ENCODE peak calls at places on chromosomes 13 and 19, in six cellular contexts. Z is trophoblast cell, Y is IMR-90, X is H9, H is H1, U is mesenchymal stem cell. N is an unnamed sample.

GRCh38 chr13:32969516-32969941 is 46.7 kb upstream of the KL start:
- DNase-seq in H (no peak), Z (peak), U (peak), X (no peak), Y (peak), N (no peak)

GRCh38 chr13:113437408-113438010 is 15.8 kb downstream of the ADPRHL1 start:
- DNase-seq in Z (peak), H (no peak), X (no peak), U (peak), Y (peak), N (no peak)

GRCh38 chr19:4425531-4425930 is 23.1 kb downstream of the CHAF1A start:
- DNase-seq in U (peak), X (no peak), Z (no peak), H (no peak), Y (peak), N (no peak)

GRCh38 chr19:39032164-39032918 is at the start of gene FBXO27:
- DNase-seq in U (no peak), H (no peak), Y (no peak), X (peak), Z (peak), N (peak)

GRCh38 chr13:26811636-26812035 is 51.0 kb upstream of the GPR12 start:
- DNase-seq in Y (no peak), U (no peak), Z (no peak), X (no peak), H (no peak), N (no peak)

GRCh38 chr19:41334793-41335192 is 18.9 kb downstream of the TGFB1 start:
- DNase-seq in X (no peak), Y (no peak), H (no peak), Z (peak), U (no peak), N (no peak)

GRCh38 chr13:110509971-110510786 is 51.3 kb downstream of the RAB20 start:
- DNase-seq in Y (peak), Z (no peak), X (no peak), H (no peak), U (no peak), N (no peak)

GRCh38 chr19:33520048-33520643 is 1.4 kb downstream of the PEPD start:
- DNase-seq in H (no peak), Z (no peak), X (no peak), U (no peak), Y (no peak), N (no peak)

GRCh38 chr19:35265126-35265995 is 3.4 kb upstream of the USF2 start:
- DNase-seq in H (no peak), Y (no peak), Z (no peak), U (no peak), X (peak), N (no peak)

GRCh38 chr13:83229574-83230300 is 652.5 kb downstream of the SLITRK1 start:
- DNase-seq in H (no peak), X (no peak), U (peak), Z (no peak), Y (peak), N (no peak)

GRCh38 chr13:83232626-83233025 is 649.6 kb downstream of the SLITRK1 start:
- DNase-seq in X (no peak), U (no peak), Y (peak), Z (no peak), H (no peak), N (no peak)
- H4K91ac ChIP-seq in X (no peak), U (no peak), Y (no peak), Z (no peak), H (no peak), N (no peak)

GRCh38 chr13:104105418-104106355 is 1039.5 kb upstream of the SLC10A2 start:
- DNase-seq in Z (peak), X (no peak), H (no peak), U (no peak), Y (no peak), N (no peak)
- H3K9ac ChIP-seq in Z (no peak), X (no peak), H (no peak), U (no peak), Y (no peak), N (no peak)

DNA sequence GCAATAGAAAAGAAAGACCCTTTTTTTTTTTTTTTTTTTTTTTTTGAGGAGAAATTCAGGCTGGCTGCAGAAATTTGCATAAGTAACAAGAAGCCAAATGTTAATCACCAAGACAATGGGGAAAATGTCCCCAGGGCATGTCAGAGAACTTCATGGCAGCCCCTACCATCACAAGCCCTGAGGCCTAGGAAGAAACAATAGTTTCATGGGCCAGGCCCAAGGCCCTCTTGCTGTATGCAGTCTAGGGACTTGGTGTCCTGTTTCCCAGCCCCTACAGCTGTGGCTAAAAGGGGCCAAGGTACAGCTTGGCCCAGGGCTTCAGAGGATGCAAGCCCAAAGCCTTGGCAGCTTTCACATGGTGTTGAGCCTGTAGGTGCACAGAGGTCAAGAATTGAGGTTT is 88.4 kb upstream of the TPP2 start:
- DNase-seq in Z (no peak), U (no peak), Y (no peak), H (no peak), X (peak), N (no peak)
- H4K91ac ChIP-seq in Z (no peak), U (no peak), Y (no peak), H (no peak), X (no peak), N (no peak)

DNA sequence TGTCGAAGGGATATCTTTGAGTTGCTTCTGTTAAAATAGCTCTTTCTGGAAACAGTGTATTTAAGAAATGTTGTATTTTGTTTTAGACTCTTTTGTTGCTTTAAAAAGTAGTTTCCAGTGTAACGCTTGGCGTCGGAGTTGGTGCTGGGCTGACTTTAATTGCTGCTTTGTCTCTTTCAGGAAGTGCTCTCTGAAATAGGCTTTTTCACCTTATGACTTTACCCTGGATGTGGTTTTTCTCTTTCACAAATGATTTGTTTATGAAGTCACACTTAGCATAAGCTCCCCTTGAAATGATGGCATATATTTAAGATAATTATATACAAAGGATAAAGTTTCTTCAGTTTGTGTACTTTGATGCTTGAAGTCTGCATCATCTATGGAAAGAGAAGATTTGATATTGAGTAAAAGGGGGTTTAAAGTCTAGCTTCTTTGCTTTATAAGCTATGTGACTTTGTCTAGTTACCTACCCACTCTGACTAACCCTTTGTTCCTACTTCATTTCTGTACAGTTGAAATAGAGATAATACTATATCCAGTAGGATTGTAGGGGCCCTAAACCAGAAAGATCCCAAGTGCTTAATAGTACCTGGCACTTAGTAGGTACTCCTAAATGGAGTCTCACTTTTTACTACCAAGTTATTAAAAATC is at the start of gene GPR18:
- DNase-seq in Y (peak), X (no peak), U (peak), Z (no peak), H (no peak), N (no peak)
- H3K9ac ChIP-seq in Y (no peak), X (no peak), U (no peak), Z (no peak), H (no peak), N (no peak)

DNA sequence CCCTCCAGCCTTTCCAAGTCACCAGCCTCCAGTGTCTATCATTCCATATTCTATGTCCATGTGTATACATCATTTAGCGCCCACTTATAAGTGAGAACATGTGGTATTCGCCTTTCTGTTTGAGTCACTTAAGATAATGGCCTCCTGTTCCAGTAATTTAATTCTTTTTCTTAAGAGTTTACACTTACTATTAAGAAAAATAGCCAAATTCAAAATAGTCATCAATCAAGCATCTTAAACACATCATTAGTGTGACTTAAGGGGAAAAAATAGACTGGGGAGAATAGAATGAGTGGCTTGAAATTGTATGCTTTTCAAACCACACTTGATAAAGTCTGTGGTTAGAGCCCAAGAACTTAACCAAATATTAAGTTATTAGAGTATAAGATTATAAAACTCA is 248.0 kb downstream of the MAB21L1 start:
- DNase-seq in Z (no peak), Y (no peak), H (no peak), U (no peak), X (no peak), N (no peak)
- H4K91ac ChIP-seq in Z (no peak), Y (no peak), H (no peak), U (no peak), X (no peak), N (no peak)

DNA sequence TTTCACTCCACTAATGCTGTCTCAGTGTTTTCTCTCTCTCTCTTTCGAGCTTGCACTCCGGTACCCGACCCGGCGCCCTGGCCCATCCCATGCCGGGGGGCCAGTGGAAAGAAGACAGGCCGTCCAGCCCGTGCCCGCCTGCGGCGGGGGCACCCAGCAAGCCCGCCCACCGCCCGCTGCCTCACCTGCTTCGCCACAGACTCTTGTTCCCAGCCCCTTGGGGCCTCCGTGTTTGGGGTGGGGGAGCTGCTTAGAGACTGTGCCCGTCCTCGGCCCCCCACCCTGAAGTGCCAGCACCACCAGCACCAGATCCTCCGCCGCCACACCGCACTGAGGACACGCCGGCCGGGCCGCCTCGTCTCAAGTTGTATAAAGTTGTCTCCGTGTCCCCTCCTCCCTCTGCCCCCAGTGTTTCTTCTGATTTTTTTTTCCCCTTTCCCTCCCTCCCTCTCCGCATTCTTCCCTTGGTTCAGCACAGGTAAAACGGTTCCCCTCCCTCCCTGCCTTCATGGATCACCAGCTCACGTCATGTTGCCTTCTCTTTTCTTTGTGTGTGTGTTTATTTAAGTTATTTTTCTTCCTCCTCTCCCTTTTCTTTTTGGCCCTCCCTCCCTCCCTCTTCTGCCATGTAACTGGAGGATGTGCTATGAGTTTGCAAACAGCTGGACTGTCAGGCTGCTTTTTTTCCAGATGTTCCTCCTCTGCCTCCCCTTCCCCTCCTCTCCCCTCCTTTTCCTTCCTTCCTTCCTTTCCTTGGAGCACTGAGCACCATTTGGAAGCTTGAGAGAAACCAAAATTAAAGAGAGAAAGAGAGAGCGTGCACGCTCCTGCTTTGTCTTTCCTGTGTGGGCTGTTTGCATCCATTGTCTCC is 2.1 kb downstream of the LENG9 start:
- DNase-seq in H (no peak), Z (no peak), U (peak), Y (peak), X (no peak), N (no peak)
- H3K9ac ChIP-seq in H (no peak), Z (no peak), U (peak), Y (peak), X (no peak), N (no peak)

GRCh38 chr19:19826875-19827274 is 5.3 kb upstream of the ZNF506 start:
- DNase-seq in Z (no peak), H (no peak), X (no peak), Y (no peak), U (no peak), N (no peak)
- H4K91ac ChIP-seq in Z (no peak), H (no peak), X (no peak), Y (no peak), U (no peak), N (no peak)

GRCh38 chr19:15507068-15508034 is 974 bp upstream of the CYP4F22 start:
- DNase-seq in H (no peak), Y (no peak), U (no peak), X (no peak), Z (no peak), N (no peak)

GRCh38 chr19:15511671-15512424 is 3.5 kb downstream of the CYP4F22 start:
- DNase-seq in X (no peak), Y (no peak), U (no peak), Z (no peak), H (no peak), N (no peak)

GRCh38 chr19:15506074-15506565 is 2.2 kb upstream of the CYP4F22 start:
- DNase-seq in Y (no peak), U (no peak), X (no peak), H (no peak), Z (no peak), N (no peak)

GRCh38 chr19:15502264-15502663 is 6.1 kb upstream of the CYP4F22 start:
- DNase-seq in Z (no peak), Y (no peak), U (no peak), X (no peak), H (no peak), N (no peak)

GRCh38 chr19:15508035-15508710 is at the start of gene CYP4F22:
- DNase-seq in H (no peak), U (no peak), X (no peak), Z (no peak), Y (no peak), N (no peak)
- H3K9ac ChIP-seq in H (no peak), U (no peak), X (no peak), Z (no peak), Y (no peak), N (no peak)

DNA sequence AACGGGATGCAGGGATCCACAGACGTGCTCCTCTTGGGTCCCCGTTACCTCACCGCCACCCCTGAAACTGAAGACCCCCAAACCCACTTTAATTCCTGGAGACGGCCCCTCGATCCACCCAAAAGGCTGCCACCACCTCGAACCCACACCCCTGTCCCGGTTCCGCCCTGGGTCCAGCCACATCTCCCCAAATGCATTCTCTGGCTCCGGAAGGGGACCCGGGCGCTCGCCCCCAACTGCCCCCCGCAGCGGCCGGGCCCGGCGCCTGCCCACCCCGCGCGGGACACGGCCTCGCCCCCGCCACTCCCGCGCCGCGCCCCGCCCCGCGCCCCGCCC is 217 bp upstream of the FSTL3 start:
- DNase-seq in Z (no peak), Y (no peak), U (no peak), H (no peak), X (no peak), N (no peak)
- H4K91ac ChIP-seq in Z (peak), Y (peak), U (no peak), H (no peak), X (no peak), N (no peak)

N was measured in neuronal stem cell.